ENCODE peak calls at places on chromosomes 5 and 9, in eight cellular contexts. N is coronary artery; R is AG10803; Q is activated CD4-positive, alpha-beta memory T cell treated with anti-CD3 and anti-CD28 coated beads for 36 hours; O is stimulated activated effector memory CD8-positive, alpha-beta T cell treated with anti-CD3 and anti-CD28 coated beads, Interleukin-12 subunit alpha, Interleukin-12 subunit beta, amount 100 ng/mL, for 72 hours; C is lower leg skin; I is NAMALWA; A is K562. Y is an unnamed sample.
A peak's percentile ranks its signal among the peaks of the same experiment; 100 is the strongest.

GRCh38 chr9:249025-249424 is 34.4 kb downstream of the DOCK8 start:
- DNase-seq in N (no peak), R (no peak), Q (peak; percentile 52), O (no peak), C (no peak), I (no peak), A (no peak), Y (peak; percentile 12)

GRCh38 chr5:181052526-181052927 is 12.5 kb downstream of the BTNL9 start:
- DNase-seq in N (no peak), R (peak; percentile 4), Q (peak; percentile 24), O (no peak), C (no peak), I (peak; percentile 51), A (no peak), Y (peak; percentile 10)

GRCh38 chr5:43780586-43780985 is 177.6 kb downstream of the NNT start:
- DNase-seq in N (no peak), R (peak; percentile 68), Q (no peak), O (no peak), C (no peak), I (no peak), A (no peak), Y (peak; percentile 58)

GRCh38 chr5:14560091-14560595 is 21.4 kb upstream of the OTULINL start:
- DNase-seq in N (no peak), R (no peak), Q (no peak), O (no peak), C (no peak), I (no peak), A (no peak), Y (no peak)

GRCh38 chr5:149644629-149645028 is 63.3 kb downstream of the ARHGEF37 start:
- DNase-seq in N (no peak), R (no peak), Q (no peak), O (no peak), C (no peak), I (no peak), A (no peak), Y (no peak)

GRCh38 chr5:81757404-81757803 is 6.5 kb upstream of the SSBP2 start:
- DNase-seq in N (no peak), R (no peak), Q (no peak), O (no peak), C (no peak), I (no peak), A (no peak), Y (peak; percentile 79)

GRCh38 chr5:94855543-94855942 is 237.1 kb downstream of the SLF1 start:
- DNase-seq in N (no peak), R (no peak), Q (no peak), O (no peak), C (no peak), I (no peak), A (no peak), Y (no peak)

GRCh38 chr5:52269395-52269794 is 518.3 kb upstream of the ITGA1 start:
- DNase-seq in N (no peak), R (no peak), Q (no peak), O (no peak), C (no peak), I (no peak), A (no peak), Y (no peak)

GRCh38 chr5:123754167-123754840 is 242.3 kb downstream of the CSNK1G3 start:
- DNase-seq in N (no peak), R (peak; percentile 77), Q (no peak), O (no peak), C (no peak), I (no peak), A (no peak), Y (no peak)

Y was measured in epithelial cell of esophagus.